ENCODE peak calls at places on chromosomes 2 and 18, in five cellular contexts. I is heart left ventricle, P is OCI-LY7, F is astrocyte of the spinal cord, S is fibroblast of the aortic adventitia. A is an unnamed sample.

GRCh38 chr2:168336786-168337388 is 89.5 kb upstream of the STK39 start:
- DNase-seq in P (peak; percentile 49), I (no peak), F (no peak), S (no peak), A (no peak)

GRCh38 chr2:26988165-26988879 is 17.9 kb downstream of the MAPRE3 start:
- DNase-seq in P (no peak), S (peak; percentile 82), I (no peak), F (peak; percentile 59), A (no peak)

GRCh38 chr2:194883711-194884110 is 773.3 kb upstream of the SLC39A10 start:
- DNase-seq in P (no peak), F (no peak), I (no peak), S (no peak), A (no peak)

GRCh38 chr18:43932140-43932539 is 654.9 kb upstream of the SYT4 start:
- DNase-seq in I (no peak), S (no peak), F (peak; percentile 12), P (no peak), A (no peak)

GRCh38 chr2:241020201-241020600 is 21.8 kb downstream of the SNED1 start:
- DNase-seq in F (no peak), I (no peak), P (no peak), S (no peak), A (no peak)

GRCh38 chr2:151632993-151633592 is 101.2 kb downstream of the NEB start:
- DNase-seq in P (peak; percentile 27), S (peak; percentile 47), I (no peak), F (peak; percentile 41), A (no peak)

GRCh38 chr2:112121682-112122254 is 16.4 kb upstream of the FBLN7 start:
- DNase-seq in I (no peak), F (peak; percentile 63), P (peak; percentile 57), S (peak; percentile 83), A (no peak)

GRCh38 chr2:18412980-18413793 is 147.3 kb downstream of the RDH14 start:
- DNase-seq in S (peak; percentile 77), P (no peak), F (peak; percentile 50), I (no peak), A (no peak)

GRCh38 chr2:65458999-65459398 is 26.6 kb upstream of the SPRED2 start:
- DNase-seq in F (no peak), S (no peak), P (no peak), I (no peak), A (no peak)

GRCh38 chr2:70710276-70710675 is 57.7 kb downstream of the ADD2 start:
- DNase-seq in P (no peak), I (no peak), S (no peak), F (no peak), A (peak; percentile 18)

GRCh38 chr2:134522856-134523460 is 195.8 kb downstream of the TMEM163 start:
- DNase-seq in I (no peak), P (no peak), F (no peak), S (no peak), A (no peak)

GRCh38 chr2:114661926-114662670 is 219.7 kb downstream of the DPP10 start:
- DNase-seq in S (no peak), F (no peak), I (peak; percentile 23), P (no peak), A (no peak)

GRCh38 chr2:89763581-89764485 is 1072.4 kb downstream of the RPIA start:
- DNase-seq in S (no peak), F (no peak), P (no peak), I (peak; percentile 26), A (no peak)

GRCh38 chr2:10320933-10321332 is 18.2 kb downstream of the HPCAL1 start:
- DNase-seq in F (no peak), P (no peak), I (no peak), S (no peak), A (no peak)

GRCh38 chr2:108239786-108240185 is at the start of gene SULT1C3:
- DNase-seq in I (no peak), F (no peak), P (no peak), S (no peak), A (no peak)

GRCh38 chr18:62342884-62343283 is 17.8 kb downstream of the TNFRSF11A start:
- DNase-seq in S (no peak), P (no peak), F (no peak), I (no peak), A (no peak)

GRCh38 chr2:13745324-13745723 is 887.2 kb upstream of the LRATD1 start:
- DNase-seq in S (no peak), P (no peak), F (no peak), I (no peak), A (no peak)

GRCh38 chr2:134247679-134248078 is 6.2 kb upstream of the MGAT5 start:
- DNase-seq in P (peak; percentile 69), S (no peak), F (no peak), I (no peak), A (no peak)

GRCh38 chr18:76721207-76721996 is 101.0 kb upstream of the ZNF236 start:
- DNase-seq in I (no peak), P (no peak), F (no peak), S (no peak), A (no peak)

GRCh38 chr2:228105526-228106250 is 75.8 kb downstream of the SPHKAP start:
- DNase-seq in F (no peak), S (no peak), P (no peak), I (no peak), A (no peak)

GRCh38 chr2:28052691-28053090 is 162.2 kb downstream of the BABAM2 start:
- DNase-seq in I (no peak), P (no peak), S (peak; percentile 37), F (peak; percentile 29), A (no peak)

GRCh38 chr2:229412686-229413085 is 141.6 kb upstream of the PID1 start:
- DNase-seq in F (no peak), P (no peak), I (no peak), S (no peak), A (no peak)

GRCh38 chr2:105972226-105972625 is 221.9 kb downstream of the UXS1 start:
- DNase-seq in P (no peak), S (no peak), F (no peak), I (no peak), A (no peak)

GRCh38 chr2:105974800-105975199 is 219.3 kb downstream of the UXS1 start:
- DNase-seq in P (no peak), F (no peak), I (no peak), S (no peak), A (no peak)

DNA sequence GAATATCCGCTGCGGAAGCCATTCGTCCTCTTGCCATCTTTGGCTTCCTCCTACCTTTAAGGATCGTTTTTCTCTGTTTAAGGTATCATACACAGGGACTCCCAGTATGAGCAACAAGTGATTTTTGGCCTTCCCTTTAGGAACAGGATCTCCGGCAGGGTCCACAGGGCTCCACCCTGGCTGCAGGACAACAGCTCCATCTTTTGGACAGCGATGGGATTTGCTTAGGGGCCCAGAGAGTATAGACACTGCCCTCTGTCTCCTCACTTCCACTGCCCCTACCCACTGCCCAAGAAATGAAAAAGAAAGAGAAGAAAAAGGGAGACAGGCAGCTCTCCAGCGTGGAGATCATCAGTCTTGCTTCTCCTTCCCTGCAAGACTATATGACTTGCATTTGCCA is 224.5 kb downstream of the UXS1 start:
- DNase-seq in F (no peak), P (peak; percentile 35), S (no peak), I (no peak), A (no peak)
- TF ChIP-seq CTCF in F (peak; percentile 38), P (peak; percentile 73), S (peak; percentile 24), I (peak; percentile 9), A (no peak)

DNA sequence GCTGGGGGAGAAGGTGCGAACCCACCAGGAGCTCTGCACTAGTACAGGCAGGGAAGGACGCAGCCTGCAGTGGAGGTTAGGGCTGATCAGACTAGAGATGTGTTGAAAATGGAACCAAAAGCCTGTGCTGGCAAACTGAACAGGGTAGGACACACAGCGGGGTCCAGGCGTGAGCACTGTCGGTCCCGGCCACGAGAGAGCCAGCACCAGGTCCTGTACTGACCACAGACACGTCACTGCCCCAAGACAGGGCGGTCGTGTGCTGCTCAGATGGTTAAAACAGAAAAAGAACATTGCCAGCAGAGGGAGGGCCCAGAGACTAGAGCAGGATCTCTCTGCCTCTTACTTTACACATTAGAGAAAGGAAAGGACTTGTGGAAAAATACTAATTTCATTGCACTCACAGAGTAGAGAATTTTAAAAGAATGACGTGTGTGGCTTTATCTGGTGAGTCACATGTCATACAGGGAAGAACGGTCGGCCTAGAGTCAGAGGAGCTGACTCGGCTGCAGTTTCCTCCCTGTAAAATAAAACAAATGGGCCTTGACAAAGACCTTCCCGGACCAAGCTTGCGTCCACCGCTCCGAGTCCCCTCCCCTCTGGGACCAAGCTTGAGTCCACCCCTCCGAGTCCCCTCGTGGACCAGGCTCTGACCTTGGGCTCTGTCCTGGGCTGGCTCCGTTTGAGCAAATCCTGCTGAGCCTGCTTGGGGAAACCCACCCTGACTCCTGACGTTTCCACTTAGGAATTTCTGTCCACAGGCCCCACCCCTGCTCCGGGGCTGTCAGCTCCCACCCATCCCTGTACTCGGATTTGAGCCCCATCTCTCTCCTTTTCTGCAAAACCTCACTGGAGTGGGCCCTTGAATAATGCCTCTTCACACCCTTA is 16.7 kb upstream of the ADI1 start:
- DNase-seq in F (peak; percentile 95), I (peak; percentile 81), S (peak; percentile 89), P (peak; percentile 45), A (no peak)
- TF ChIP-seq CTCF in F (peak; percentile 34), I (peak; percentile 29), S (peak; percentile 33), P (peak; percentile 48), A (no peak)

GRCh38 chr2:135585586-135585985 is 54.3 kb downstream of the R3HDM1 start:
- DNase-seq in S (peak; percentile 20), F (no peak), I (no peak), P (peak; percentile 24), A (no peak)
- TF ChIP-seq CTCF in S (peak; percentile 30), F (no peak), I (no peak), P (peak; percentile 56), A (no peak)

GRCh38 chr18:79434611-79435010 is 38.9 kb downstream of the NFATC1 start:
- DNase-seq in P (no peak), F (no peak), I (no peak), S (no peak), A (no peak)
- TF ChIP-seq CTCF in P (no peak), F (no peak), I (no peak), S (no peak), A (no peak)

GRCh38 chr2:208356846-208357574 is 49.6 kb upstream of the PTH2R start:
- DNase-seq in F (no peak), P (no peak), I (no peak), S (no peak), A (no peak)
- TF ChIP-seq CTCF in F (no peak), P (peak; percentile 37), I (no peak), S (no peak), A (no peak)

GRCh38 chr2:54115284-54116137 is at the start of gene ACYP2:
- DNase-seq in S (peak; percentile 95), P (peak; percentile 94), I (peak; percentile 98), F (peak; percentile 97), A (peak; percentile 95)
- TF ChIP-seq CTCF in S (peak; percentile 31), P (peak; percentile 64), I (no peak), F (peak; percentile 36), A (no peak)

GRCh38 chr2:30447149-30448045 is at the start of gene LCLAT1:
- DNase-seq in I (peak; percentile 87), F (peak; percentile 79), S (peak; percentile 68), P (peak; percentile 88), A (peak; percentile 71)
- TF ChIP-seq CTCF in I (no peak), F (peak; percentile 7), S (no peak), P (no peak), A (no peak)

A was measured in CD14-positive monocyte.